ENCODE peak calls at places on chromosomes 7 and 10, in six cellular contexts. G, F, M, U, Y and J are unnamed samples.

GRCh38 chr10:130127612-130128607 is 8.3 kb upstream of the GLRX3 start:
- DNase-seq in Y (peak; percentile 93), F (peak; percentile 72), M (peak; percentile 66), G (peak; percentile 70), U (peak; percentile 81), J (peak; percentile 65)

GRCh38 chr7:157718303-157719007 is 381.7 kb downstream of the DNAJB6 start:
- DNase-seq in G (no peak), Y (no peak), U (no peak), M (no peak), F (no peak), J (no peak)

GRCh38 chr10:82409671-82410070 is 534.7 kb downstream of the NRG3 start:
- DNase-seq in F (no peak), Y (no peak), G (no peak), U (no peak), M (no peak), J (no peak)

GRCh38 chr7:125030756-125031387 is 101.2 kb upstream of the POT1 start:
- DNase-seq in Y (no peak), U (no peak), M (no peak), F (no peak), G (no peak), J (no peak)

GRCh38 chr10:118374404-118374803 is 32.3 kb upstream of the FAM204A start:
- DNase-seq in F (peak; percentile 9), U (peak; percentile 50), Y (no peak), M (peak; percentile 26), G (no peak), J (peak; percentile 65)

GRCh38 chr10:84401838-84402611 is 73.6 kb downstream of the CCSER2 start:
- DNase-seq in Y (no peak), G (no peak), F (no peak), U (no peak), M (peak; percentile 6), J (no peak)

GRCh38 chr10:71749396-71749795 is 23.9 kb downstream of the VSIR start:
- DNase-seq in M (no peak), F (no peak), G (no peak), U (no peak), Y (no peak), J (no peak)

GRCh38 chr7:138000081-138000701 is 1.7 kb downstream of the CREB3L2 start:
- DNase-seq in G (peak; percentile 98), M (peak; percentile 66), Y (peak; percentile 90), F (no peak), U (peak; percentile 95), J (peak; percentile 99)

GRCh38 chr10:72162978-72163377 is 52.8 kb upstream of the ANAPC16 start:
- DNase-seq in U (peak; percentile 81), M (peak; percentile 91), F (peak; percentile 66), Y (no peak), G (peak; percentile 74), J (peak; percentile 51)

GRCh38 chr7:128906001-128906765 is 4.3 kb downstream of the KCP start:
- DNase-seq in M (peak; percentile 33), G (no peak), U (no peak), F (no peak), Y (no peak), J (no peak)

GRCh38 chr7:33743594-33743993 is 161.7 kb upstream of the BMPER start:
- DNase-seq in F (peak; percentile 21), G (peak; percentile 98), Y (no peak), M (peak; percentile 91), U (peak; percentile 72), J (peak; percentile 75)

GRCh38 chr10:119502214-119502613 is 40.3 kb downstream of the RGS10 start:
- DNase-seq in Y (peak; percentile 51), G (no peak), U (no peak), M (no peak), F (no peak), J (no peak)

GRCh38 chr7:44595934-44596635 is 10.3 kb upstream of the OGDH start:
- DNase-seq in F (no peak), Y (no peak), U (no peak), M (no peak), G (peak; percentile 16), J (no peak)

GRCh38 chr10:126565456-126565855 is 105.0 kb downstream of the C10orf90 start:
- DNase-seq in G (no peak), M (no peak), U (no peak), Y (no peak), F (no peak), J (peak; percentile 15)

GRCh38 chr10:84289521-84290200 is 38.7 kb upstream of the CCSER2 start:
- DNase-seq in F (no peak), G (no peak), M (no peak), U (no peak), Y (no peak), J (no peak)

GRCh38 chr7:4724648-4725013 is 42.5 kb downstream of the FOXK1 start:
- DNase-seq in F (peak; percentile 24), Y (peak; percentile 30), U (peak; percentile 50), M (peak; percentile 14), G (peak; percentile 47), J (peak; percentile 32)

GRCh38 chr7:158403013-158403821 is 184.4 kb downstream of the PTPRN2 start:
- DNase-seq in G (no peak), M (no peak), U (no peak), F (no peak), Y (no peak), J (no peak)

GRCh38 chr10:122419016-122419415 is 35.4 kb upstream of the ARMS2 start:
- DNase-seq in U (peak; percentile 22), G (no peak), F (no peak), M (no peak), Y (no peak), J (no peak)

GRCh38 chr7:98878365-98879197 is at the start of gene TRRAP:
- DNase-seq in F (peak; percentile 63), U (peak; percentile 87), Y (peak; percentile 81), M (peak; percentile 54), G (peak; percentile 62), J (peak; percentile 71)

GRCh38 chr10:76080991-76081390 is 649.6 kb downstream of the LRMDA start:
- DNase-seq in U (peak; percentile 25), Y (peak; percentile 52), G (peak; percentile 15), M (peak; percentile 29), F (peak; percentile 69), J (peak; percentile 20)

GRCh38 chr10:122253605-122254004 is 17.5 kb upstream of the BTBD16 start:
- DNase-seq in Y (peak; percentile 21), U (no peak), M (no peak), F (no peak), G (no peak), J (no peak)

GRCh38 chr7:14876194-14876593 is 26.4 kb downstream of the DGKB start:
- DNase-seq in Y (no peak), F (no peak), G (no peak), U (no peak), M (no peak), J (no peak)

GRCh38 chr7:516216-516605 is 3.4 kb downstream of the PDGFA start:
- DNase-seq in G (no peak), U (no peak), M (no peak), F (no peak), Y (peak; percentile 41), J (no peak)

GRCh38 chr7:100888529-100888987 is 957 bp downstream of the UFSP1 start:
- DNase-seq in M (no peak), U (peak; percentile 43), F (no peak), G (no peak), Y (no peak), J (no peak)

GRCh38 chr7:100888988-100889760 is at the start of gene UFSP1:
- DNase-seq in M (no peak), F (no peak), Y (no peak), U (no peak), G (no peak), J (no peak)

GRCh38 chr7:100890640-100891521 is 1.4 kb upstream of the UFSP1 start:
- DNase-seq in G (no peak), Y (no peak), U (no peak), F (no peak), M (no peak), J (no peak)

GRCh38 chr7:100891555-100891954 is 2.0 kb upstream of the UFSP1 start:
- DNase-seq in U (peak; percentile 53), G (peak; percentile 34), Y (peak; percentile 71), F (peak; percentile 80), M (peak; percentile 83), J (no peak)

GRCh38 chr7:100889761-100890639 is 485 bp upstream of the UFSP1 start:
- DNase-seq in U (peak; percentile 97), Y (peak; percentile 97), M (peak; percentile 90), F (peak; percentile 90), G (peak; percentile 90), J (peak; percentile 93)
- H3K27ac ChIP-seq in U (peak overlapping the region; percentile 56), Y (peak overlapping the region; percentile 95), M (peak overlapping the region; percentile 29), F (peak overlapping the region; percentile 89), G (peak overlapping the region; percentile 91), J (peak overlapping the region; percentile 21)

GRCh38 chr7:2172311-2173183 is 60.2 kb downstream of the MAD1L1 start:
- DNase-seq in M (peak; percentile 44), G (peak; percentile 97), F (peak; percentile 76), Y (no peak), U (peak; percentile 78), J (peak; percentile 88)

GRCh38 chr7:2171855-2172254 is 60.9 kb downstream of the MAD1L1 start:
- DNase-seq in Y (no peak), U (no peak), G (no peak), M (no peak), F (no peak), J (no peak)

GRCh38 chr7:2173184-2173827 is 59.4 kb downstream of the MAD1L1 start:
- DNase-seq in M (no peak), U (no peak), G (no peak), F (no peak), Y (no peak), J (no peak)

GRCh38 chr7:2175091-2175490 is 57.7 kb downstream of the MAD1L1 start:
- DNase-seq in M (no peak), U (no peak), G (no peak), F (no peak), Y (peak; percentile 66), J (no peak)

DNA sequence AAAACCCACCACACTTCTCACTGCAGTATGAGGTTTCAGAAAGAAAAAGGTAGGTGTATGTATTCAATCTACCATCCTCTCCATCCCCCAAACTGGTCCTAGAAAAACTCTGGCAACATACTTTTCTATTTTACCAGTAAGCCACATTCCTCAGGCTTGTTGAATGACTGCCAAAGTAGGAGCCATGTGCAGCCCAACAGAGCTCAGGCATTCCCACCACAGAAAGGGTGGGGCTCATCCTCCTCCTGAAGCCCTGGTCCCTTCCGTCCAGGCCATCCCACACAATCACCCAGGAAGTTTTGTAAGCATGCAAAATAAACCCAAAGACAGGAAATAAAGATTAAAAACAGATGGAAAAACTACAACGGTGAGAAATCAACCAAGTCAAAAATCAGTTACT is 57.2 kb downstream of the MAD1L1 start:
- DNase-seq in F (peak; percentile 90), G (peak; percentile 97), Y (peak; percentile 57), U (peak; percentile 97), M (peak; percentile 79), J (peak; percentile 99)
- H3K9ac ChIP-seq in F (peak overlapping the region; percentile 5), G (no peak overlapping the region), Y (no peak overlapping the region), U (peak overlapping the region; percentile 63), M (no peak overlapping the region), J (no peak overlapping the region)

DNA sequence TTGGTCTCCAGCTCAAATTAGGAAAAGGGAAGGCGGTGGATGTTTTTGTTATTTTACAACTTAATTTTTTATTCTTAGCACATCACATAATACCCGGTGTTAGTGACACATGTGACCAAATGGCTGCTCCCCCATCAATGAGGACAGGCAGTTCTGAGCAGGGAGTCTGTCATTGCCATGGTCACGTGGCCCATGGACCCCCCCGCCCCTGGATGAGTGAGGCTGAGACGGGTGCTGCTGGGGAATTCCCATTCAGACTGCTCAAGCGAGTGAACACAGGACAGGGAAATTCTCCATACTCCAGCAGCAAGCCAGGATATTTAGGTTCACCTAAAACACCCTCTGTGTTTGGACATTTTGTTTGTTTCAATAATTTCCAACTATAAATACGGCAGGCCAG is 34.7 kb upstream of the SLC35B4 start:
- DNase-seq in F (no peak), G (no peak), Y (no peak), M (no peak), U (no peak), J (no peak)
- H3K27ac ChIP-seq in F (no peak overlapping the region), G (no peak overlapping the region), Y (no peak overlapping the region), M (no peak overlapping the region), U (no peak overlapping the region), J (no peak overlapping the region)

GRCh38 chr7:6422926-6423632 is 24.7 kb downstream of the DAGLB start:
- DNase-seq in F (no peak), U (no peak), G (no peak), Y (no peak), M (no peak), J (no peak)
- H3K9ac ChIP-seq in F (no peak overlapping the region), U (no peak overlapping the region), G (no peak overlapping the region), Y (no peak overlapping the region), M (no peak overlapping the region), J (no peak overlapping the region)